ENCODE peak calls at places on chromosomes 4 and X, in four cellular contexts. J, X, U and H are unnamed samples.

GRCh38 chrX:5681159-5681558 is 547.5 kb downstream of the NLGN4X start:
- DNase-seq in U (no peak), J (no peak), X (peak), H (no peak)

GRCh38 chrX:153587342-153587741 is 11.6 kb downstream of the CCNQ start:
- DNase-seq in U (no peak), J (no peak), X (no peak), H (no peak)

GRCh38 chr4:43987331-43987944 is 461.2 kb downstream of the KCTD8 start:
- DNase-seq in J (no peak), X (no peak), U (no peak), H (no peak)

GRCh38 chr4:102642571-102643298 is 118.0 kb downstream of the MANBA start:
- DNase-seq in U (no peak), J (peak), X (no peak), H (no peak)

GRCh38 chr4:155789391-155789790 is 30.6 kb downstream of the GUCY1B1 start:
- DNase-seq in J (no peak), U (no peak), X (no peak), H (no peak)

GRCh38 chr4:128060130-128060619 is 937 bp upstream of the LARP1B start:
- DNase-seq in U (no peak), J (no peak), X (peak), H (no peak)

GRCh38 chr4:54090804-54091623 is 8.9 kb upstream of the GSX2 start:
- DNase-seq in X (no peak), U (no peak), J (no peak), H (peak)

GRCh38 chr4:5784021-5784420 is 73.0 kb downstream of the EVC start:
- DNase-seq in X (no peak), U (no peak), J (no peak), H (no peak)

GRCh38 chr4:158020175-158020574 is 152.7 kb downstream of the GASK1B start:
- DNase-seq in J (peak), U (no peak), X (no peak), H (no peak)

GRCh38 chr4:84697159-84697558 is 114.2 kb downstream of the CDS1 start:
- DNase-seq in U (no peak), J (no peak), X (no peak), H (no peak)

GRCh38 chr4:107153228-107153627 is 117.1 kb upstream of the DKK2 start:
- DNase-seq in X (no peak), J (peak), U (no peak), H (no peak)

GRCh38 chr4:15786743-15787142 is 8.6 kb downstream of the CD38 start:
- DNase-seq in U (no peak), J (no peak), X (no peak), H (no peak)

GRCh38 chr4:134627386-134627785 is 425.8 kb upstream of the PABPC4L start:
- DNase-seq in J (no peak), U (no peak), X (no peak), H (no peak)

GRCh38 chrX:112087545-112087944 is 5.0 kb upstream of the TRPC5 start:
- DNase-seq in J (no peak), X (no peak), U (no peak), H (no peak)

GRCh38 chrX:109638158-109638557 is 13.2 kb upstream of the KCNE5 start:
- DNase-seq in J (no peak), U (no peak), X (no peak), H (no peak)

GRCh38 chrX:109629310-109629709 is 4.3 kb upstream of the KCNE5 start:
- DNase-seq in X (no peak), J (no peak), U (no peak), H (no peak)

GRCh38 chrX:109632906-109633504 is 8.0 kb upstream of the KCNE5 start:
- DNase-seq in J (no peak), U (no peak), X (peak), H (no peak)

GRCh38 chrX:109635151-109635550 is 10.2 kb upstream of the KCNE5 start:
- DNase-seq in U (no peak), J (no peak), X (peak), H (no peak)
- TF ChIP-seq CTCF in U (peak), J (no peak), X (peak), H (peak)

GRCh38 chr4:17280266-17280665 is 231.6 kb downstream of the QDPR start:
- DNase-seq in U (no peak), X (no peak), J (no peak), H (no peak)
- TF ChIP-seq CTCF in U (no peak), X (no peak), J (no peak), H (no peak)

GRCh38 chrX:57821703-57822375 is 88.4 kb downstream of the ZXDA start:
- DNase-seq in X (peak), J (peak), U (peak), H (peak)

GRCh38 chrX:57822398-57822797 is 87.9 kb downstream of the ZXDA start:
- DNase-seq in J (no peak), X (no peak), U (no peak), H (no peak)

DNA sequence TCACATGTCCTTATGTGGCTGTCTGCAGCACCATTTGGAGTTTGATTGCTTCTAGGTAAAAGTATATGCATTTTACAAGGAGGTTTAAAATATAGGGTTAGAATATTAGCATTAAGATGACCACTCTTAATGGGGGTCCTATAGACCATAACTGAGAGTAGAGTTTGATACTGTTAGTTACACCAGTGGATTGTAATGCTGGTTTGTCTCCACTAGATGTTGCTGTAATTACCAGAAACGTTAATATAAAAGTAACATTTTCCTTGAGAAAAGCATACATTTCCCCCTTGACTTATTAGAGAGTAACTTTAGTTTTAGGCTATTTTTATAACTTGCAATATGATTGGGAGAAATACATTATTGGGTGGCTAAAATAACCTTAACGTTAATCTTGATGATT is 93.0 kb downstream of the ZXDA start:
- DNase-seq in U (no peak), J (no peak), X (no peak), H (no peak)
- TF ChIP-seq CTCF in U (peak), J (no peak), X (peak), H (peak)

GRCh38 chr4:46886711-46887110 is 22.3 kb downstream of the COX7B2 start:
- DNase-seq in X (peak), J (no peak), U (no peak), H (no peak)
- TF ChIP-seq CTCF in X (no peak), J (no peak), U (no peak), H (peak)

GRCh38 chrX:151752847-151753246 is 18.3 kb downstream of the CNGA2 start:
- DNase-seq in U (no peak), J (no peak), X (no peak), H (no peak)

GRCh38 chrX:151754042-151754419 is 19.5 kb downstream of the CNGA2 start:
- DNase-seq in X (no peak), U (no peak), J (no peak), H (no peak)

GRCh38 chrX:151754641-151755215 is 20.2 kb downstream of the CNGA2 start:
- DNase-seq in X (no peak), U (no peak), J (no peak), H (no peak)

GRCh38 chrX:151750511-151750910 is 16.0 kb downstream of the CNGA2 start:
- DNase-seq in U (no peak), X (no peak), J (no peak), H (no peak)

DNA sequence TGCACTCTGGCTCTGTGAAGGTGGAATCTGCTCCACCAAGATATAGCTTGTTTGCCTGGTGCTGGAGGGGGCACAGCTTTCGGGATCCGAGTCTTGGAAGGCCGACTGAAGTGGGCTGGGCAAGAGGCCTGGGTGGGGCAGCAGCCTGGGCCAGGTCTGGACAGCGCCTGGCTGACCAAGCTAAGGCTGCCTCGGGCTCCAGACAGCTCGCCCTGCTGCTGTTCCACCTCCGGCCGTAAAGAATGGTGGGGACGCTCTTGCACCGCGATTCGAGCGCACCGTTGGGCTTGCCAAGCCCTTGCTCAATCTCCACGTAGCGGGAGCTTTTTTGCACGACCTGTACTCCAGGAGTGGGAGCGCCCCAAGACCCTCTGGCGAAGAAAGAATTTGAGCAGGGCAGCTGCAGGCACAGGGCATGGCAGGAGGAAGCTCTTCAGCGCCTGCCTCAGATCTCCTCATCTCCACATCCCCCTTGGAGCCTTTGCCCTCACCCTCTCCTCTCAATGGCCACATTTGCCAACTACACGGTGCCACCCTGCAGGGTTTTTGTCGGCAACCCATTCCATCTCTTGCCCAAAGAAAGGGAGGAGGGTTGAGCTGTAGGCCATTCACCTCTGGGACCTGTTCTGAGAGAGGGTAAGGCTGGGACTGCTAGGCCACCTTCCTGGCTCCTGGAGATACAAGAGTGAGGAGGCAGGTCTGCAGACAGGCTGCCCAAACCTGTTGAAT is 18.9 kb downstream of the CNGA2 start:
- DNase-seq in J (peak), X (peak), U (no peak), H (peak)
- TF ChIP-seq CTCF in J (peak), X (peak), U (no peak), H (peak)